ENCODE peak calls at places on chromosomes 11 and 22, in six cellular contexts. C, M, W, V, H and Z are unnamed samples.

GRCh38 chr11:31699066-31699465 is 112.1 kb downstream of the PAX6 start:
- DNase-seq in H (no peak), V (no peak), C (no peak), W (no peak), M (no peak), Z (no peak)

GRCh38 chr22:37254206-37254866 is 10.3 kb upstream of the RAC2 start:
- DNase-seq in H (no peak), V (no peak), M (no peak), C (no peak), W (no peak), Z (no peak)

GRCh38 chr11:26587073-26587472 is 15.0 kb upstream of the MUC15 start:
- DNase-seq in M (no peak), C (no peak), H (no peak), V (no peak), W (no peak), Z (no peak)

GRCh38 chr11:106624377-106624776 is 393.9 kb downstream of the GUCY1A2 start:
- DNase-seq in W (no peak), V (no peak), C (no peak), H (no peak), M (no peak), Z (no peak)

GRCh38 chr22:38755155-38755910 is 465 bp downstream of the SUN2 start:
- DNase-seq in C (peak; percentile 86), M (peak; percentile 88), H (peak; percentile 75), V (peak; percentile 76), W (peak; percentile 54), Z (peak; percentile 86)

GRCh38 chr11:68037481-68038225 is 1.2 kb upstream of the TCIRG1 start:
- DNase-seq in V (peak; percentile 20), C (peak; percentile 54), W (no peak), H (no peak), M (no peak), Z (no peak)

GRCh38 chr11:64023731-64024710 is 11.7 kb upstream of the FLRT1 start:
- DNase-seq in W (no peak), M (no peak), V (no peak), C (no peak), H (no peak), Z (no peak)

GRCh38 chr22:37790234-37790633 is 17.5 kb upstream of the GCAT start:
- DNase-seq in V (no peak), C (no peak), W (no peak), H (no peak), M (no peak), Z (no peak)

GRCh38 chr22:44459041-44459440 is 39.0 kb downstream of the RTL6 start:
- DNase-seq in W (no peak), M (no peak), C (no peak), V (no peak), H (no peak), Z (peak; percentile 46)

GRCh38 chr22:26846645-26847044 is 189.3 kb downstream of the MIAT start:
- DNase-seq in V (no peak), M (no peak), W (no peak), C (no peak), H (no peak), Z (peak; percentile 29)